ENCODE peak calls at places on chromosomes 16 and 17, in eight cellular contexts. One of them, this sample, is unnamed.

GRCh38 chr17:61981323-61981722 is 53.5 kb upstream of the INTS2 start:
- DNase-seq in DND-41: no peak
- DNase-seq in A549: no peak
- DNase-seq in gastrocnemius medialis: no peak
- DNase-seq in heart right ventricle: no peak
- DNase-seq in fibroblast of lung: peak; percentile 36
- DNase-seq in tibial artery: no peak
- DNase-seq in kidney: no peak
- DNase-seq in this sample: no peak

GRCh38 chr17:15431201-15431600 is 36.2 kb downstream of the CDRT4 start:
- DNase-seq in fibroblast of lung: no peak
- DNase-seq in heart right ventricle: no peak
- DNase-seq in kidney: no peak
- DNase-seq in DND-41: no peak
- DNase-seq in A549: no peak
- DNase-seq in gastrocnemius medialis: peak; percentile 96
- DNase-seq in tibial artery: peak; percentile 67
- DNase-seq in this sample: no peak

GRCh38 chr16:15450624-15451023 is 16.2 kb downstream of the BMERB1 start:
- DNase-seq in kidney: no peak
- DNase-seq in fibroblast of lung: no peak
- DNase-seq in DND-41: no peak
- DNase-seq in tibial artery: peak; percentile 72
- DNase-seq in gastrocnemius medialis: peak; percentile 26
- DNase-seq in heart right ventricle: no peak
- DNase-seq in A549: no peak
- DNase-seq in this sample: no peak

GRCh38 chr16:54359086-54359485 is 72.5 kb upstream of the IRX3 start:
- DNase-seq in fibroblast of lung: no peak
- DNase-seq in DND-41: no peak
- DNase-seq in heart right ventricle: no peak
- DNase-seq in gastrocnemius medialis: no peak
- DNase-seq in kidney: no peak
- DNase-seq in A549: no peak
- DNase-seq in tibial artery: no peak
- DNase-seq in this sample: no peak

GRCh38 chr17:33052856-33053255 is 61.2 kb downstream of the SPACA3 start:
- DNase-seq in DND-41: no peak
- DNase-seq in A549: no peak
- DNase-seq in tibial artery: no peak
- DNase-seq in gastrocnemius medialis: no peak
- DNase-seq in kidney: no peak
- DNase-seq in fibroblast of lung: peak; percentile 9
- DNase-seq in heart right ventricle: no peak
- DNase-seq in this sample: no peak

GRCh38 chr16:87819282-87819681 is 50.0 kb downstream of the SLC7A5 start:
- DNase-seq in gastrocnemius medialis: no peak
- DNase-seq in heart right ventricle: no peak
- DNase-seq in tibial artery: no peak
- DNase-seq in kidney: no peak
- DNase-seq in A549: no peak
- DNase-seq in fibroblast of lung: no peak
- DNase-seq in DND-41: no peak
- DNase-seq in this sample: no peak

GRCh38 chr17:45371414-45372324 is 54.8 kb upstream of the MAP3K14 start:
- DNase-seq in A549: peak; percentile 98
- DNase-seq in heart right ventricle: peak; percentile 73
- DNase-seq in gastrocnemius medialis: peak; percentile 80
- DNase-seq in tibial artery: peak; percentile 88
- DNase-seq in DND-41: no peak
- DNase-seq in fibroblast of lung: peak; percentile 98
- DNase-seq in kidney: peak; percentile 95
- DNase-seq in this sample: no peak

GRCh38 chr17:9839433-9839832 is 13.7 kb downstream of the GLP2R start:
- DNase-seq in A549: peak; percentile 58
- DNase-seq in heart right ventricle: no peak
- DNase-seq in kidney: no peak
- DNase-seq in gastrocnemius medialis: no peak
- DNase-seq in DND-41: no peak
- DNase-seq in tibial artery: no peak
- DNase-seq in fibroblast of lung: peak; percentile 8
- DNase-seq in this sample: no peak

GRCh38 chr17:21174719-21175118 is 39.2 kb downstream of the TMEM11 start:
- DNase-seq in heart right ventricle: no peak
- DNase-seq in kidney: no peak
- DNase-seq in DND-41: no peak
- DNase-seq in fibroblast of lung: peak; percentile 60
- DNase-seq in A549: no peak
- DNase-seq in gastrocnemius medialis: no peak
- DNase-seq in tibial artery: no peak
- DNase-seq in this sample: no peak

DNA sequence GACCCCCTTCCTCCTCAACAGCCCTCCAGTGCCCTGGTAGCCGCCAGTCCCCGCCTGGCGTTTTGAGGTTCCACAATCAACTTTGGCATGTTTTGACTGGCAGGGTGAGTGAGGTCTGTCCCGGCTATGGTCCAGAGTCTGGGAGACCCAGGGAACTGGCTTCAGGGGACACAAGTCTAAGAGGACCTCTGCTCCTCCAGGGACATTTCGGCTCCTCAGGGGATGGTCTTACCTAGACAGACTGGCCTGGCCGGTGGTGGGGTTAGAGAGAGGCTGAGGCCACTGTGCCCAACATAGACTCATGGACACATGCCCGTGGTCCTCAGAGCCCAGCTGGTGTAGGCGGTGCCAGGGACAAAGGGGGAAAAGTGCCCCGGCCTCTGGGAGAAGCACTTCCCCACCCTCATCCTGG is 2.2 kb downstream of the TMC8 start:
- DNase-seq in fibroblast of lung: no peak
- DNase-seq in A549: no peak
- DNase-seq in heart right ventricle: no peak
- DNase-seq in DND-41: no peak
- DNase-seq in gastrocnemius medialis: no peak
- DNase-seq in kidney: no peak
- DNase-seq in tibial artery: peak; percentile 62
- DNase-seq in this sample: no peak
- H3K4me3 ChIP-seq in fibroblast of lung: no peak overlapping the region
- H3K4me3 ChIP-seq in A549: no peak overlapping the region
- H3K4me3 ChIP-seq in heart right ventricle: no peak overlapping the region
- H3K4me3 ChIP-seq in DND-41: no peak overlapping the region
- H3K4me3 ChIP-seq in gastrocnemius medialis: no peak overlapping the region
- H3K4me3 ChIP-seq in kidney: no peak overlapping the region
- H3K4me3 ChIP-seq in tibial artery: no peak overlapping the region
- H3K4me3 ChIP-seq in this sample: peak overlapping the region; percentile 82

DNA sequence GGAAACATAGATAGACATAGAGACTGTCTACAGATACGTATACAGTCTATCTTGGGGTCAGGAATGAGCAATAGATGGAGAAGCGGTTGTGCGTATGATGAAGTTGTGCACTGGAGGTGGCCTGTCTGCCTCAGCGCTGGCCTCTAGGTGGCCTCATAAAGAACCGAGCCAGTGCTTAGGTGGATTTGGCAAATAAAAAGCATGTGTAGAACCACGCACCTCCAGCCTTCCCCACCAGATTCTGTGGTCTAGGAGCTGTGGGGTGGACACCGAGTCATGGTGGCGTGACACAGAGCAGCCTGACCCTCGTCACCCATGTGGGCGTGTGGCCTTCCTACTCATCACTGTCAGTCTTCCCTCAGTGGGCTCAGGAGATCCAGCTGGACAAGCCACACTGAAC is 34.0 kb downstream of the PGS1 start:
- DNase-seq in A549: peak; percentile 58
- DNase-seq in heart right ventricle: no peak
- DNase-seq in tibial artery: no peak
- DNase-seq in gastrocnemius medialis: peak; percentile 67
- DNase-seq in fibroblast of lung: peak; percentile 22
- DNase-seq in DND-41: no peak
- DNase-seq in kidney: peak; percentile 51
- DNase-seq in this sample: no peak
- TF ChIP-seq CTCF in A549: peak; percentile 51
- TF ChIP-seq CTCF in heart right ventricle: peak; percentile 21
- TF ChIP-seq CTCF in tibial artery: no peak
- TF ChIP-seq CTCF in gastrocnemius medialis: peak; percentile 41
- TF ChIP-seq CTCF in fibroblast of lung: peak; percentile 11
- TF ChIP-seq CTCF in DND-41: peak; percentile 57
- TF ChIP-seq CTCF in kidney: no peak
- TF ChIP-seq CTCF in this sample: peak; percentile 49

GRCh38 chr17:2239882-2240430 is 63.6 kb downstream of the SMG6 start:
- DNase-seq in DND-41: no peak
- DNase-seq in kidney: no peak
- DNase-seq in A549: peak; percentile 50
- DNase-seq in heart right ventricle: peak; percentile 55
- DNase-seq in tibial artery: peak; percentile 81
- DNase-seq in fibroblast of lung: peak; percentile 95
- DNase-seq in gastrocnemius medialis: peak; percentile 83
- DNase-seq in this sample: peak; percentile 82
- H3K4me3 ChIP-seq in DND-41: no peak overlapping the region
- H3K4me3 ChIP-seq in kidney: no peak overlapping the region
- H3K4me3 ChIP-seq in A549: no peak overlapping the region
- H3K4me3 ChIP-seq in heart right ventricle: no peak overlapping the region
- H3K4me3 ChIP-seq in tibial artery: no peak overlapping the region
- H3K4me3 ChIP-seq in fibroblast of lung: peak overlapping the region; percentile 30
- H3K4me3 ChIP-seq in gastrocnemius medialis: no peak overlapping the region
- H3K4me3 ChIP-seq in this sample: peak overlapping the region; percentile 47

GRCh38 chr16:85263214-85263613 is 150.9 kb upstream of the CIBAR2 start:
- DNase-seq in DND-41: no peak
- DNase-seq in tibial artery: no peak
- DNase-seq in gastrocnemius medialis: no peak
- DNase-seq in A549: no peak
- DNase-seq in kidney: no peak
- DNase-seq in heart right ventricle: no peak
- DNase-seq in fibroblast of lung: no peak
- DNase-seq in this sample: no peak

GRCh38 chr16:85265789-85266188 is 153.5 kb upstream of the CIBAR2 start:
- DNase-seq in gastrocnemius medialis: no peak
- DNase-seq in A549: no peak
- DNase-seq in heart right ventricle: no peak
- DNase-seq in fibroblast of lung: no peak
- DNase-seq in tibial artery: no peak
- DNase-seq in DND-41: no peak
- DNase-seq in kidney: no peak
- DNase-seq in this sample: no peak

GRCh38 chr16:85264752-85265151 is 152.5 kb upstream of the CIBAR2 start:
- DNase-seq in A549: no peak
- DNase-seq in kidney: no peak
- DNase-seq in heart right ventricle: no peak
- DNase-seq in gastrocnemius medialis: no peak
- DNase-seq in DND-41: no peak
- DNase-seq in fibroblast of lung: no peak
- DNase-seq in tibial artery: no peak
- DNase-seq in this sample: no peak

GRCh38 chr16:85266857-85267256 is 154.6 kb upstream of the CIBAR2 start:
- DNase-seq in tibial artery: no peak
- DNase-seq in DND-41: no peak
- DNase-seq in fibroblast of lung: no peak
- DNase-seq in heart right ventricle: no peak
- DNase-seq in A549: no peak
- DNase-seq in kidney: no peak
- DNase-seq in gastrocnemius medialis: no peak
- DNase-seq in this sample: no peak

DNA sequence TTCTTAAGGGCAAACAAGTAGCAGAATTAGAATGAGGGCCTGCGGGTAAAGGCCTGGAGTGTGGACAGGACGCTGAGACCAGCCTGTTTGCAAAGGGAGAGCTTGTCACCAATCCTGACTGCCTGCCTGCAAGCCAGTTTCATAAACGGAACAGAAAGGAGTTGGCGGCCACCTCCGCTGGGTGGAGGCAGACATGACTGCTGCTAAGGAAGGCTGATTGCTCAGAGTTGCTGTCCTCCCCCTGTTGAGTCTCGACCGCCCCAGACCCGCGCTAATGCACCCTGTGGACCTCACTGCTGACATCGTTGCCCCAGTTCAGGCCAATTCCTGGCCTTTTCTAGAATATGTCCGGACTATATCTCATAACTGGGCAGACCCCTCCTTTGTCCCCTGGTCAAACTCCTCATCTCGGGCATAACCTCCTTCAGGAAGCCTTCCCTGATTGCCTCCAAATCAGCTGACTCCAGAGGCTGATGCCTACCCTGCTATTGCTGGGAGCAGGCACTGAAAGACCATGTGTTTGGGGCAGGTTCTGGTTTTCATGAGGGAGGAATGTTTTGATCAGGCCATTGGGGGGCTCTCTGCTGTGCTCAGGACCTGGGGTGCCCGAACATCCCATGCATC is 153.0 kb upstream of the CIBAR2 start:
- DNase-seq in A549: no peak
- DNase-seq in kidney: no peak
- DNase-seq in tibial artery: no peak
- DNase-seq in heart right ventricle: no peak
- DNase-seq in fibroblast of lung: no peak
- DNase-seq in gastrocnemius medialis: no peak
- DNase-seq in DND-41: no peak
- DNase-seq in this sample: no peak
- TF ChIP-seq CTCF in A549: no peak
- TF ChIP-seq CTCF in kidney: no peak
- TF ChIP-seq CTCF in tibial artery: no peak
- TF ChIP-seq CTCF in heart right ventricle: no peak
- TF ChIP-seq CTCF in fibroblast of lung: no peak
- TF ChIP-seq CTCF in gastrocnemius medialis: no peak
- TF ChIP-seq CTCF in DND-41: no peak
- TF ChIP-seq CTCF in this sample: no peak

DNA sequence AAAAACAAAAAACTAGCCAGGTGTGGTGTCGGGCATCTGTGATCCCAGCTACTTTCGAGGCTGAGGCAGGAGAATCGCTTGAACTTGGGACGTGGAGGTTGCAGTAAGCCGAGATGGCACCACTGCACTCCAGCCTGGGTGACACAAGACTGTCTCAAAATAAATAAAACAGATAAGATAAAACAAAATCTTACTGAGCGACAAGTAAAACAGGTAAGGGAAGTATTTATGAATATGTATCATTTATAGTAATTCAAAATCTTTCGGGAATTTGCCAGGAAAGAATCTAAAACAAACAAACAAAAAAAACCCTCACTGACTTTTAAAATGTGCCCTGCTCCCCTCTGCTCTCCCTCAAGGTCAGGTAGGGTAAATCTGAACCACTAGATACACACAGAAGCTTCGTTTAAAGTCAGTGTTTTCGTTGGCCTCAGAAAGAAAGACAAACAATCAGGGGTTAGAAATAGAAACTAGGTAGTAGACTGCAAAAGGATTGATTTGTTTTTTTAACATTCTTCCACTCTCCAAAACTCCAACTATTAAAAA is 2.1 kb downstream of the PRPSAP1 start:
- DNase-seq in kidney: no peak
- DNase-seq in A549: no peak
- DNase-seq in gastrocnemius medialis: no peak
- DNase-seq in DND-41: no peak
- DNase-seq in heart right ventricle: no peak
- DNase-seq in tibial artery: no peak
- DNase-seq in fibroblast of lung: no peak
- DNase-seq in this sample: no peak
- H3K4me3 ChIP-seq in kidney: no peak overlapping the region
- H3K4me3 ChIP-seq in A549: no peak overlapping the region
- H3K4me3 ChIP-seq in gastrocnemius medialis: no peak overlapping the region
- H3K4me3 ChIP-seq in DND-41: no peak overlapping the region
- H3K4me3 ChIP-seq in heart right ventricle: no peak overlapping the region
- H3K4me3 ChIP-seq in tibial artery: no peak overlapping the region
- H3K4me3 ChIP-seq in fibroblast of lung: peak overlapping the region; percentile 26
- H3K4me3 ChIP-seq in this sample: no peak overlapping the region

This sample was measured in GM12864.